ENCODE peak calls at places on chromosomes 11 and 22, in six cellular contexts. F is H9, V is H1, Y is IMR-90, G is mesenchymal stem cell, M is trophoblast cell. O is an unnamed sample.
A peak's percentile ranks its signal among the peaks of the same experiment; 100 is the strongest.

GRCh38 chr11:1943977-1944376 is 3.2 kb upstream of the MRPL23 start:
- DNase-seq in F (no peak), V (peak; percentile 42), Y (peak; percentile 5), G (no peak), M (no peak), O (no peak)

GRCh38 chr11:61023086-61024035 is 51.9 kb downstream of the CD6 start:
- DNase-seq in F (no peak), V (no peak), Y (no peak), G (no peak), M (no peak), O (no peak)

GRCh38 chr11:31921066-31921465 is 109.9 kb upstream of the PAX6 start:
- DNase-seq in F (no peak), V (no peak), Y (no peak), G (no peak), M (no peak), O (no peak)

GRCh38 chr11:77202941-77203900 is 75.2 kb downstream of the MYO7A start:
- DNase-seq in F (peak; percentile 28), V (no peak), Y (no peak), G (no peak), M (no peak), O (no peak)

GRCh38 chr11:45543808-45544422 is 121.5 kb downstream of the CHST1 start:
- DNase-seq in F (peak; percentile 54), V (peak; percentile 77), Y (peak; percentile 4), G (peak; percentile 22), M (no peak), O (peak; percentile 47)

GRCh38 chr11:26229270-26229669 is 102.7 kb upstream of the ANO3 start:
- DNase-seq in F (no peak), V (no peak), Y (peak; percentile 98), G (peak; percentile 33), M (no peak), O (no peak)

GRCh38 chr11:68649851-68650555 is 34.3 kb upstream of the GAL start:
- DNase-seq in F (no peak), V (no peak), Y (no peak), G (no peak), M (no peak), O (no peak)

GRCh38 chr11:107956543-107956942 is 28.3 kb downstream of the RAB39A start:
- DNase-seq in F (no peak), V (no peak), Y (no peak), G (no peak), M (no peak), O (no peak)

GRCh38 chr11:59201376-59201775 is 11.4 kb downstream of the MPEG1 start:
- DNase-seq in F (peak; percentile 45), V (no peak), Y (no peak), G (no peak), M (no peak), O (no peak)

GRCh38 chr11:9293646-9294045 is 20.7 kb downstream of the TMEM41B start:
- DNase-seq in F (no peak), V (peak; percentile 24), Y (no peak), G (no peak), M (peak; percentile 72), O (no peak)

GRCh38 chr11:103682318-103683184 is 353.9 kb upstream of the DDI1 start:
- DNase-seq in F (peak; percentile 87), V (peak; percentile 73), Y (peak; percentile 75), G (peak; percentile 74), M (peak; percentile 54), O (peak; percentile 70)

GRCh38 chr11:20293992-20294391 is 69.5 kb upstream of the HTATIP2 start:
- DNase-seq in F (no peak), V (no peak), Y (no peak), G (no peak), M (no peak), O (no peak)

GRCh38 chr22:37803636-37804371 is 3.9 kb upstream of the GCAT start:
- DNase-seq in F (no peak), V (peak; percentile 70), Y (no peak), G (no peak), M (no peak), O (no peak)

GRCh38 chr22:40797427-40797826 is 21.7 kb downstream of the SLC25A17 start:
- DNase-seq in F (no peak), V (no peak), Y (peak; percentile 66), G (peak; percentile 28), M (no peak), O (no peak)

GRCh38 chr11:76243157-76243556 is 36.9 kb upstream of the WNT11 start:
- DNase-seq in F (peak; percentile 80), V (peak; percentile 71), Y (no peak), G (no peak), M (no peak), O (no peak)

GRCh38 chr11:117986981-117987495 is 844 bp downstream of the IL10RA start:
- DNase-seq in F (no peak), V (no peak), Y (no peak), G (peak; percentile 17), M (peak; percentile 52), O (no peak)

DNA sequence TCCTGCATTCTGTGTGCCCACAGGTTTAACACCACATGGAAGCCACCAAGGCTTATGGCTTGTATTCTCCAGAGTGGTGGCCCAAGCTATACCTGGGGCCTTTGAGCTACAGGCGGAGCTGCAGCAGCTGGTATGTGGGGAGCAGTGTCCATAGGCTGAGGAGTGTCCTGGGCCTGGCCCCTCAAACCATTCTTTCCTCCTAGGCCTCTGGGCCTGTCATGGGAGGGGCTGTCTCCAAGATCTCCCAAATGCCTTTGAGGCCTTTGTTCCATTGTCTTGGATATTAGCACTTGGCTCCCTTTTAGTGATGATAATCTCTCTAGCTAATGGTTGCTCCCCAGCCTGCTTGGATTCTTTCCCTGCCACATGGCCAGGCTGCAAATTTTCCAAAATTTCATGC is 6.4 kb upstream of the TBC1D22A start:
- DNase-seq in F (no peak), V (no peak), Y (no peak), G (no peak), M (no peak), O (no peak)
- H3K9ac ChIP-seq in F (no peak overlapping the region), V (no peak overlapping the region), Y (no peak overlapping the region), G (no peak overlapping the region), M (no peak overlapping the region), O (no peak overlapping the region)

DNA sequence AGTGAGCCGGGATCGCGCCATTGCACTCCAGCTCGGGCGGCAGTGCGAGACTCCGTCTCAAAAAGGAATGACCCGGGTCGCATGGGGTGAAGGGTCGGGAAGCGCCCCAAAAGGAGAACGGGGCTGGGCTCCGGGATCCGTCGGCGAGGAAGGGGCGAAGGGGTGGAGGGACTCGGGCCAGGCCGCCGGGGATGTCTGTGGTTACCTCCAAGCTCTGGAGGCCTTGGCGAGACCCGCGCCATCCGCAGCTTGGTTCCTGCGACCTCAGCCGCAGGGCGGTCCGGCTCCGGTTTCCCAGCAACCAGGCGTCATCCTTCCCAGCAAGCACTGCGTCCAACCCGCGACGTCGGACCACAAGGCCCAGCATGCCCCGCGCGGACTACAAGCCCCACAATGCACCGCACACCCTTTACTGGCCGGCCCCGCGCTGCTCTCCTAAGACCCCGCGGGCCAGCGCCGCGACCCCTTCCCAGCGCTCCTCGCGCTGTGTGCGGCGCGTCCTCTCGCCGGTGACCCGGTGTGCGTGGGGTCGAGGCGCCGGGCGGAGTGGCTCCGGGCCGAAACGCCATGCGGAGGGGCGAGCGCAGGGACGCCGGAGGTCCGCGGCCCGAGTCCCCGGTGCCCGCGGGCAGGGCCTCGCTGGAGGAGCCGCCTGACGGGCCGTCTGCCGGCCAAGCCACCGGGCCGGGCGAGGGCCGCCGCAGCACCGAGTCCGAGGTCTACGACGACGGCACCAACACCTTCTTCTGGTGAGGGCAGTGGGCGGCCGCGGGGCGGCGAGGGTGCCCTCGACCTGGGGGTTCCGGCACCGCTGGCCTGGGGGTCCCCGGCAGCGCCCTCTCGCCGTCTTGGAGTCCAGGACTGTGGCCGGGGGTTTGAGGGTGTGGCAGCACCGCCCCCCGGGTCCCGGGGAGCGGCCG is at the start of gene PTDSS2:
- DNase-seq in F (peak; percentile 98), V (peak; percentile 94), Y (peak; percentile 94), G (peak; percentile 97), M (peak; percentile 96), O (peak; percentile 93)
- H3K23ac ChIP-seq in F (no peak within 1 kb of the TSS), V (no peak within 1 kb of the TSS), Y (peak within 1 kb of the TSS; percentile 55), G (no peak within 1 kb of the TSS), M (no peak within 1 kb of the TSS), O (peak within 1 kb of the TSS; percentile 99)

GRCh38 chr11:69948256-69949141 is 129.3 kb upstream of the FGF3 start:
- DNase-seq in F (peak; percentile 62), V (peak; percentile 71), Y (peak; percentile 57), G (peak; percentile 61), M (peak; percentile 75), O (no peak)
- H2AFZ ChIP-seq in F (no peak overlapping the region), V (no peak overlapping the region), Y (peak overlapping the region; percentile 94), G (peak overlapping the region; percentile 55), M (no peak overlapping the region), O (no peak overlapping the region)

GRCh38 chr11:48019597-48019996 is 39.2 kb downstream of the PTPRJ start:
- DNase-seq in F (no peak), V (no peak), Y (no peak), G (no peak), M (no peak), O (no peak)
- H3K9ac ChIP-seq in F (no peak overlapping the region), V (no peak overlapping the region), Y (no peak overlapping the region), G (no peak overlapping the region), M (no peak overlapping the region), O (no peak overlapping the region)